ENCODE peak calls at places on chromosomes 12 and 14, in seven cellular contexts. One of them, this sample, is unnamed.

GRCh38 chr14:75972729-75973480 is 8.9 kb downstream of the TGFB3 start:
- DNase-seq in frontal cortex: no peak
- DNase-seq in kidney glomerular epithelial cell: no peak
- DNase-seq in globus pallidus: no peak
- DNase-seq in HTR-8/SVneo: no peak
- DNase-seq in hippocampal formation: no peak
- DNase-seq in NCI-H1105: no peak
- DNase-seq in this sample: no peak

GRCh38 chr14:47044841-47045240 is 393.3 kb upstream of the RPL10L start:
- DNase-seq in kidney glomerular epithelial cell: peak
- DNase-seq in HTR-8/SVneo: no peak
- DNase-seq in NCI-H1105: peak
- DNase-seq in frontal cortex: no peak
- DNase-seq in hippocampal formation: no peak
- DNase-seq in globus pallidus: no peak
- DNase-seq in this sample: no peak

GRCh38 chr14:74804219-74804825 is 41.2 kb downstream of the YLPM1 start:
- DNase-seq in NCI-H1105: peak
- DNase-seq in globus pallidus: peak
- DNase-seq in hippocampal formation: no peak
- DNase-seq in frontal cortex: no peak
- DNase-seq in kidney glomerular epithelial cell: peak
- DNase-seq in HTR-8/SVneo: peak
- DNase-seq in this sample: no peak

GRCh38 chr12:45914090-45914489 is 76.3 kb downstream of the SCAF11 start:
- DNase-seq in HTR-8/SVneo: peak
- DNase-seq in globus pallidus: no peak
- DNase-seq in hippocampal formation: no peak
- DNase-seq in frontal cortex: no peak
- DNase-seq in NCI-H1105: no peak
- DNase-seq in kidney glomerular epithelial cell: peak
- DNase-seq in this sample: peak

GRCh38 chr14:57346741-57347140 is 43.6 kb upstream of the NAA30 start:
- DNase-seq in hippocampal formation: no peak
- DNase-seq in NCI-H1105: no peak
- DNase-seq in HTR-8/SVneo: no peak
- DNase-seq in frontal cortex: no peak
- DNase-seq in globus pallidus: no peak
- DNase-seq in kidney glomerular epithelial cell: no peak
- DNase-seq in this sample: no peak

GRCh38 chr14:63454863-63455622 is 88.1 kb downstream of the PPP2R5E start:
- DNase-seq in HTR-8/SVneo: peak
- DNase-seq in frontal cortex: no peak
- DNase-seq in NCI-H1105: peak
- DNase-seq in kidney glomerular epithelial cell: no peak
- DNase-seq in globus pallidus: no peak
- DNase-seq in hippocampal formation: no peak
- DNase-seq in this sample: peak

GRCh38 chr12:116876151-116876869 is 4.9 kb downstream of the HRK start:
- DNase-seq in hippocampal formation: no peak
- DNase-seq in frontal cortex: no peak
- DNase-seq in globus pallidus: no peak
- DNase-seq in HTR-8/SVneo: no peak
- DNase-seq in kidney glomerular epithelial cell: no peak
- DNase-seq in NCI-H1105: no peak
- DNase-seq in this sample: no peak

GRCh38 chr12:70686299-70686698 is 49.1 kb upstream of the PTPRB start:
- DNase-seq in globus pallidus: no peak
- DNase-seq in frontal cortex: no peak
- DNase-seq in kidney glomerular epithelial cell: no peak
- DNase-seq in NCI-H1105: no peak
- DNase-seq in hippocampal formation: no peak
- DNase-seq in HTR-8/SVneo: no peak
- DNase-seq in this sample: no peak

GRCh38 chr12:26338574-26339572 is 143.5 kb downstream of the SSPN start:
- DNase-seq in HTR-8/SVneo: peak
- DNase-seq in NCI-H1105: no peak
- DNase-seq in hippocampal formation: peak
- DNase-seq in globus pallidus: peak
- DNase-seq in kidney glomerular epithelial cell: peak
- DNase-seq in frontal cortex: peak
- DNase-seq in this sample: peak

GRCh38 chr12:25054783-25055144 is 105.9 kb upstream of the BCAT1 start:
- DNase-seq in NCI-H1105: no peak
- DNase-seq in globus pallidus: no peak
- DNase-seq in kidney glomerular epithelial cell: no peak
- DNase-seq in hippocampal formation: no peak
- DNase-seq in frontal cortex: no peak
- DNase-seq in HTR-8/SVneo: no peak
- DNase-seq in this sample: no peak

GRCh38 chr12:109583733-109584132 is 10.1 kb downstream of the MVK start:
- DNase-seq in globus pallidus: no peak
- DNase-seq in HTR-8/SVneo: no peak
- DNase-seq in NCI-H1105: no peak
- DNase-seq in kidney glomerular epithelial cell: no peak
- DNase-seq in frontal cortex: no peak
- DNase-seq in hippocampal formation: no peak
- DNase-seq in this sample: no peak

GRCh38 chr12:132084681-132085635 is 59.2 kb downstream of the DDX51 start:
- DNase-seq in HTR-8/SVneo: peak
- DNase-seq in frontal cortex: no peak
- DNase-seq in hippocampal formation: no peak
- DNase-seq in NCI-H1105: peak
- DNase-seq in kidney glomerular epithelial cell: no peak
- DNase-seq in globus pallidus: peak
- DNase-seq in this sample: no peak